ENCODE peak calls at places on chromosomes 16 and 17, in nine cellular contexts. H, Y, C, B, Q, E, F, X and J are unnamed samples.

GRCh38 chr16:55710466-55710865 is 54.7 kb downstream of the SLC6A2 start:
- DNase-seq in H (no peak), Y (no peak), C (no peak), B (no peak), Q (no peak), E (peak; percentile 14), F (no peak), X (no peak), J (no peak)

GRCh38 chr17:35486920-35487727 is 38.6 kb upstream of the SLFN13 start:
- DNase-seq in H (peak; percentile 57), Y (no peak), C (peak; percentile 70), B (peak; percentile 27), Q (peak; percentile 18), E (peak; percentile 64), F (peak; percentile 64), X (no peak), J (no peak)

GRCh38 chr17:8057691-8058114 is 18.8 kb downstream of the ALOX15B start:
- DNase-seq in H (peak; percentile 12), Y (peak; percentile 38), C (peak; percentile 35), B (peak; percentile 61), Q (peak; percentile 55), E (peak; percentile 82), F (no peak), X (peak; percentile 65), J (no peak)

GRCh38 chr17:49707246-49707607 is 537 bp downstream of the SLC35B1 start:
- DNase-seq in H (peak; percentile 29), Y (no peak), C (peak; percentile 41), B (no peak), Q (no peak), E (no peak), F (peak; percentile 51), X (no peak), J (no peak)

GRCh38 chr17:49715717-49716279 is 8.0 kb upstream of the SLC35B1 start:
- DNase-seq in H (no peak), Y (peak; percentile 59), C (peak; percentile 35), B (no peak), Q (no peak), E (no peak), F (no peak), X (peak; percentile 23), J (no peak)

GRCh38 chr16:21277927-21278706 is at the start of gene CRYM:
- DNase-seq in H (peak; percentile 24), Y (peak; percentile 43), C (peak; percentile 32), B (peak; percentile 43), Q (no peak), E (peak; percentile 55), F (no peak), X (no peak), J (no peak)

GRCh38 chr16:67673712-67674580 is 7.3 kb downstream of the C16orf86 start:
- DNase-seq in H (no peak), Y (no peak), C (no peak), B (peak; percentile 74), Q (no peak), E (no peak), F (peak; percentile 68), X (no peak), J (no peak)

GRCh38 chr16:49564577-49565224 is 191.1 kb downstream of the C16orf78 start:
- DNase-seq in H (no peak), Y (no peak), C (no peak), B (no peak), Q (no peak), E (no peak), F (no peak), X (no peak), J (no peak)

GRCh38 chr17:62303476-62303875 is 76.9 kb upstream of the EFCAB3 start:
- DNase-seq in H (no peak), Y (no peak), C (no peak), B (no peak), Q (no peak), E (no peak), F (no peak), X (no peak), J (no peak)

GRCh38 chr17:82200743-82201497 is 11.7 kb downstream of the CCDC57 start:
- DNase-seq in H (peak; percentile 36), Y (no peak), C (peak; percentile 67), B (no peak), Q (no peak), E (no peak), F (no peak), X (no peak), J (no peak)

GRCh38 chr17:703081-703875 is 11.4 kb downstream of the VPS53 start:
- DNase-seq in H (no peak), Y (no peak), C (no peak), B (no peak), Q (no peak), E (no peak), F (no peak), X (no peak), J (no peak)

GRCh38 chr16:68782198-68783174 is 45.4 kb downstream of the CDH1 start:
- DNase-seq in H (no peak), Y (no peak), C (no peak), B (no peak), Q (peak; percentile 6), E (no peak), F (no peak), X (no peak), J (no peak)

GRCh38 chr17:30382345-30382744 is 3.6 kb downstream of the CPD start:
- DNase-seq in H (no peak), Y (no peak), C (no peak), B (no peak), Q (no peak), E (no peak), F (no peak), X (no peak), J (no peak)